ENCODE peak calls at places on chromosome 3, in nine cellular contexts. O is fibroblast of lung, P is uterus, B is cardiac fibroblast, K is left ventricle myocardium inferior, A is astrocyte of the cerebellum, W is AG04450, R is ovary, F is OCI-LY7. G is an unnamed sample.

GRCh38 chr3:77038468-77038927 is 1.4 kb upstream of the ROBO2 start:
- DNase-seq in W (peak), R (peak), F (no peak), P (peak), K (peak), A (peak), O (peak), B (peak), G (peak)

GRCh38 chr3:194727435-194728128 is 41.9 kb downstream of the FAM43A start:
- DNase-seq in A (no peak), O (peak), W (peak), K (no peak), B (peak), F (no peak), R (no peak), P (no peak), G (peak)

GRCh38 chr3:32667072-32667582 is 17.9 kb upstream of the CNOT10 start:
- DNase-seq in K (no peak), R (no peak), W (no peak), P (no peak), O (no peak), F (no peak), A (no peak), B (no peak), G (no peak)

GRCh38 chr3:171898192-171898591 is 55.0 kb downstream of the TMEM212 start:
- DNase-seq in F (no peak), O (no peak), A (no peak), K (no peak), R (no peak), P (no peak), B (no peak), W (no peak), G (no peak)

GRCh38 chr3:24886511-24886910 is 391.9 kb upstream of the THRB start:
- DNase-seq in R (no peak), O (no peak), P (no peak), W (no peak), A (no peak), F (no peak), B (no peak), K (no peak), G (no peak)

GRCh38 chr3:153215497-153215896 is 53.5 kb downstream of the RAP2B start:
- DNase-seq in A (no peak), W (no peak), P (no peak), F (no peak), B (no peak), R (no peak), O (no peak), K (no peak), G (no peak)

GRCh38 chr3:16326724-16327349 is 61.8 kb downstream of the OXNAD1 start:
- DNase-seq in A (no peak), K (no peak), R (no peak), O (no peak), F (no peak), B (no peak), P (no peak), W (no peak), G (no peak)

GRCh38 chr3:185049710-185050109 is 103.2 kb downstream of the C3orf70 start:
- DNase-seq in R (no peak), W (no peak), P (no peak), K (no peak), B (no peak), O (no peak), A (no peak), F (no peak), G (no peak)

GRCh38 chr3:39819517-39820298 is 10.3 kb downstream of the MYRIP start:
- DNase-seq in A (no peak), W (no peak), F (no peak), R (no peak), P (no peak), O (no peak), K (no peak), B (no peak), G (no peak)

GRCh38 chr3:162544246-162544645 is 1047.6 kb downstream of the OTOL1 start:
- DNase-seq in P (no peak), K (no peak), O (no peak), B (no peak), W (no peak), R (no peak), F (no peak), A (no peak), G (no peak)

GRCh38 chr3:42668793-42669217 is 15.3 kb downstream of the ZBTB47 start:
- DNase-seq in B (peak), W (no peak), F (no peak), R (peak), A (no peak), P (peak), K (no peak), O (no peak), G (peak)

GRCh38 chr3:194284351-194284750 is 66.8 kb downstream of the CPN2 start:
- DNase-seq in P (peak), F (no peak), W (no peak), K (no peak), A (no peak), R (no peak), O (no peak), B (no peak), G (no peak)

GRCh38 chr3:179695672-179696313 is 43.0 kb downstream of the USP13 start:
- DNase-seq in W (no peak), B (no peak), R (no peak), A (no peak), F (no peak), K (no peak), P (no peak), O (no peak), G (no peak)

GRCh38 chr3:123371426-123371825 is 77.5 kb downstream of the ADCY5 start:
- DNase-seq in K (no peak), B (no peak), A (no peak), O (no peak), W (no peak), P (no peak), F (no peak), R (peak), G (no peak)

GRCh38 chr3:178841011-178841410 is 230.6 kb downstream of the ZMAT3 start:
- DNase-seq in F (no peak), R (no peak), K (no peak), W (no peak), P (no peak), A (no peak), B (peak), O (no peak), G (peak)

GRCh38 chr3:193910886-193911738 is 224.8 kb upstream of the HES1 start:
- DNase-seq in K (no peak), O (no peak), F (no peak), A (no peak), R (no peak), P (no peak), B (no peak), W (no peak), G (no peak)

GRCh38 chr3:11642455-11643162 is 1.1 kb downstream of the VGLL4 start:
- DNase-seq in A (peak), W (peak), B (peak), F (peak), P (peak), R (peak), K (peak), O (peak), G (peak)

GRCh38 chr3:170572665-170573253 is 13.1 kb downstream of the SLC7A14 start:
- DNase-seq in K (no peak), F (no peak), O (peak), A (peak), R (no peak), B (peak), W (peak), P (no peak), G (peak)

GRCh38 chr3:63872135-63872924 is 8.7 kb downstream of the ATXN7 start:
- DNase-seq in A (peak), P (no peak), K (no peak), B (peak), R (no peak), O (peak), W (peak), F (no peak), G (peak)

GRCh38 chr3:147113293-147114045 is 292.9 kb downstream of the ZIC4 start:
- DNase-seq in P (no peak), W (peak), O (peak), F (no peak), K (no peak), B (peak), R (no peak), A (peak), G (peak)

GRCh38 chr3:126927846-126928245 is 55.1 kb upstream of the PLXNA1 start:
- DNase-seq in K (no peak), W (no peak), R (no peak), F (no peak), B (no peak), A (no peak), O (no peak), P (no peak), G (no peak)

GRCh38 chr3:72673011-72673771 is 175.1 kb downstream of the SHQ1 start:
- DNase-seq in P (no peak), A (no peak), B (no peak), O (no peak), R (no peak), K (no peak), W (no peak), F (peak), G (no peak)

GRCh38 chr3:44861412-44862220 is at the start of gene TMEM42:
- DNase-seq in W (peak), R (peak), B (peak), K (peak), P (peak), O (peak), F (peak), A (peak), G (peak)

GRCh38 chr3:114418724-114419543 is 125.1 kb downstream of the TIGIT start:
- DNase-seq in W (peak), F (peak), P (no peak), B (peak), K (no peak), O (peak), A (peak), R (no peak), G (peak)

GRCh38 chr3:114527036-114527644 is 233.3 kb downstream of the TIGIT start:
- DNase-seq in O (peak), K (no peak), W (no peak), A (no peak), R (no peak), P (no peak), B (peak), F (peak), G (peak)

GRCh38 chr3:189776163-189776824 is 145.1 kb downstream of the TP63 start:
- DNase-seq in R (no peak), K (no peak), B (no peak), W (no peak), A (no peak), O (no peak), P (no peak), F (no peak), G (no peak)

GRCh38 chr3:130692455-130692854 is 54.2 kb downstream of the PIK3R4 start:
- DNase-seq in R (no peak), O (no peak), F (no peak), W (no peak), P (no peak), K (no peak), B (peak), A (no peak), G (no peak)

GRCh38 chr3:183120538-183121215 is 21.4 kb upstream of the MCCC1 start:
- DNase-seq in B (no peak), P (no peak), A (no peak), K (no peak), R (no peak), F (no peak), W (no peak), O (no peak), G (no peak)

GRCh38 chr3:52328536-52329080 is 12.5 kb downstream of the DNAH1 start:
- DNase-seq in W (no peak), R (no peak), K (no peak), B (no peak), P (no peak), O (no peak), F (no peak), A (no peak), G (no peak)

GRCh38 chr3:71142440-71143161 is 440.9 kb downstream of the FOXP1 start:
- DNase-seq in O (no peak), K (no peak), R (peak), B (peak), P (no peak), A (no peak), W (no peak), F (peak), G (peak)

GRCh38 chr3:188220988-188221818 is 67.2 kb downstream of the LPP start:
- DNase-seq in F (no peak), W (no peak), R (no peak), B (peak), K (no peak), P (peak), O (peak), A (no peak), G (peak)

GRCh38 chr3:63706321-63707085 is 54.0 kb downstream of the SNTN start:
- DNase-seq in A (peak), F (no peak), P (no peak), B (peak), W (no peak), O (no peak), R (no peak), K (no peak), G (peak)

GRCh38 chr3:189276481-189277190 is 104.9 kb downstream of the TPRG1 start:
- DNase-seq in K (peak), R (peak), F (peak), B (peak), W (peak), A (peak), O (peak), P (no peak), G (peak)

GRCh38 chr3:129793947-129794318 is 99.6 kb downstream of the TMCC1 start:
- DNase-seq in B (no peak), O (no peak), F (peak), K (no peak), P (no peak), W (no peak), A (no peak), R (no peak), G (peak)

GRCh38 chr3:115692887-115693524 is 69.7 kb downstream of the GAP43 start:
- DNase-seq in P (peak), W (no peak), F (peak), K (peak), R (peak), O (peak), B (peak), A (peak), G (peak)

DNA sequence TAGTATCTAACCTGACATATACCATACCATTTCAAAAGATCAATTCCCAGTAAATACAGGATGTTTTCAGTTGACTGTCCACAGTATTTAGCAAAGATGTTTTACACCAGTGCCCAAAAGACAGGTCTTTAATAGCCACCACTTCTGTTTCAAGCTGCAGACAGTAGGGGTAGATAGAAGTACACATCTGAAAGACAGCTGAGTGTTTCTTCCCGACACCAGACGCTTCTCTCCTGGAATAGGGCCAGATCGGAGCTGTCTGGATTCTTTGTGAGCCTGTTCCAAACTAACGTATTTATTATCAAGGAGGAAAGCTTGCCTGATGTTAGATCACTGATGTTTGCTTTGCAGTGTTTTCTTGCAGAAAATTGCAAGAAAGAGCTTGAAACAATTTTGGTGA is 136.1 kb upstream of the RBMS3 start:
- DNase-seq in A (peak), K (peak), R (no peak), O (peak), P (peak), F (no peak), B (peak), W (peak), G (peak)
- TF ChIP-seq CTCF in A (no peak), K (peak), R (no peak), O (peak), P (no peak), F (no peak), B (peak), W (peak), G (peak)

GRCh38 chr3:151199569-151200438 is 3.2 kb downstream of the GPR171 start:
- DNase-seq in O (peak), K (no peak), B (no peak), F (no peak), P (no peak), R (no peak), W (no peak), A (no peak), G (no peak)

GRCh38 chr3:151198849-151199248 is 4.2 kb downstream of the GPR171 start:
- DNase-seq in P (no peak), A (no peak), O (no peak), K (no peak), B (no peak), F (no peak), W (no peak), R (no peak), G (no peak)

GRCh38 chr3:151203053-151203420 is at the start of gene GPR171:
- DNase-seq in B (no peak), A (no peak), P (no peak), W (no peak), O (no peak), R (no peak), K (no peak), F (no peak), G (no peak)

GRCh38 chr3:151200586-151200985 is 2.4 kb downstream of the GPR171 start:
- DNase-seq in A (no peak), R (no peak), B (no peak), W (no peak), K (no peak), O (peak), P (no peak), F (no peak), G (no peak)

DNA sequence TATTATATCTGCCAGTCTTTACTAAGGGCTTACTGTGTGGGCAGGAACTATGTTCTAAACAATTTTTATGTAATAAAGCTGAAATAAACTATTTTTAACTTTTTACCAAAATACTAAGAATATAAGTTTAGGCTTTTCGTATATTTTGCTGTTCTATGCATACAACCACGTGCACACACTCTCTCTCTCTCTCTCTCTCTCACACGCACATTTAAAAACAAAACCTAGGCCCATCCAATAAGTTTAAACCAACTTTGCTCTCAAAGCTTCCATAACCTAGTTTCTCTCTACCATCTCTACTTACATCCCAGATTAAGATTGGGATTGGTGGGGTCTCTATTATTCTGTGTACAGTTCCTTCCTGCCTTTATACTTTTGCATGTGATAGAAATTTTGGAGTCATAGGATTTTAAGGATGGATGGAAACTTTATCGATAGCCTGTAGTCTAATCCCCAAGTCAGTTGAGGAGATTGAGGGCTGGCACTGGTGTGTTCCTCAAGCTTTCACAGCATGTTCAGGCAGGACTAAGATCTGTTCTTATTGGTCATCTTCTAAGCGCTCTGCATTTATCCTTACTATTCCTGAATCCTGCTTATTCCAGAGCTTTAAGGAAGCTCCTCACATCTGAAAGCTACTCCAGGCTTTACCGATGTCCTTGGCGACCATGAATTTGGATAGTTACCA is 1.8 kb downstream of the GPR171 start:
- DNase-seq in R (no peak), B (no peak), P (no peak), A (no peak), K (no peak), O (no peak), W (no peak), F (no peak), G (no peak)
- H3K4me3 ChIP-seq in R (no peak), B (no peak), P (no peak), A (no peak), K (no peak), O (no peak), W (no peak), F (no peak), G (no peak)

GRCh38 chr3:128745742-128746141 is 19.8 kb downstream of the RAB7A start:
- DNase-seq in A (no peak), B (no peak), K (no peak), O (no peak), W (no peak), F (no peak), R (no peak), P (no peak), G (no peak)
- TF ChIP-seq CTCF in A (no peak), B (no peak), K (no peak), O (no peak), W (no peak), F (peak), R (no peak), P (no peak), G (no peak)

GRCh38 chr3:59426851-59427565 is 377.2 kb upstream of the CFAP20DC start:
- DNase-seq in W (no peak), B (peak), R (no peak), P (no peak), O (peak), A (peak), K (no peak), F (no peak), G (peak)
- H3K4me3 ChIP-seq in W (no peak), B (no peak), R (no peak), P (no peak), O (no peak), A (no peak), K (no peak), F (no peak), G (no peak)

GRCh38 chr3:14474363-14475081 is 65.6 kb downstream of the GRIP2 start:
- DNase-seq in B (no peak), W (no peak), K (no peak), O (no peak), P (no peak), R (no peak), A (no peak), F (no peak), G (peak)
- TF ChIP-seq CTCF in B (no peak), W (no peak), K (no peak), O (no peak), P (no peak), R (no peak), A (no peak), F (no peak), G (no peak)

G was measured in fibroblast of mammary gland.